ENCODE peak calls at places on chromosomes 6 and 20, in seven cellular contexts. D is psoas muscle, U is brain microvascular endothelial cell, V is upper lobe of right lung, R is WERI-Rb-1, A is A673, T is left lung. C is an unnamed sample. For H3K27me3, the result is how much of the 10 kb centered on the place peaks cover.

GRCh38 chr6:36131517-36132220 is 1.4 kb downstream of the MAPK13 start:
- DNase-seq in D (peak), R (peak), V (peak), T (no peak), A (peak), U (peak), C (peak)

GRCh38 chr6:31125162-31125561 is 4.9 kb upstream of the CDSN start:
- DNase-seq in D (peak), A (no peak), U (peak), T (peak), R (no peak), V (peak), C (no peak)

GRCh38 chr20:17343631-17344447 is 117.0 kb downstream of the PCSK2 start:
- DNase-seq in A (peak), T (no peak), V (no peak), U (no peak), R (peak), D (no peak), C (no peak)

GRCh38 chr6:18415671-18416340 is 28.7 kb downstream of the RNF144B start:
- DNase-seq in U (no peak), A (no peak), V (no peak), D (no peak), T (no peak), R (no peak), C (no peak)

GRCh38 chr6:108027054-108027453 is 47.5 kb downstream of the OSTM1 start:
- DNase-seq in V (no peak), A (no peak), T (no peak), U (no peak), D (no peak), R (no peak), C (no peak)

GRCh38 chr6:161507375-161507774 is 233.5 kb upstream of the AGPAT4 start:
- DNase-seq in V (no peak), U (no peak), A (no peak), T (no peak), D (no peak), R (no peak), C (no peak)

GRCh38 chr20:63837475-63837874 is 6.4 kb upstream of the ZBTB46 start:
- DNase-seq in V (no peak), T (no peak), D (no peak), R (no peak), U (no peak), A (no peak), C (no peak)

GRCh38 chr20:46361386-46361785 is 45.0 kb downstream of the ELMO2 start:
- DNase-seq in V (no peak), U (no peak), D (no peak), A (no peak), R (no peak), T (no peak), C (no peak)

GRCh38 chr6:150573041-150573681 is 26.5 kb upstream of the PLEKHG1 start:
- DNase-seq in A (no peak), U (no peak), D (no peak), T (no peak), R (peak), V (no peak), C (no peak)

GRCh38 chr6:15622045-15622750 is 40.6 kb downstream of the DTNBP1 start:
- DNase-seq in D (no peak), A (peak), R (no peak), T (no peak), V (no peak), U (no peak), C (no peak)

GRCh38 chr6:38495922-38496635 is 143.7 kb downstream of the BTBD9 start:
- DNase-seq in R (no peak), V (no peak), A (no peak), U (peak), T (no peak), D (no peak), C (no peak)

GRCh38 chr6:42745083-42745637 is 743 bp downstream of the TBCC start:
- DNase-seq in A (peak), V (no peak), U (no peak), D (peak), R (peak), T (peak), C (peak)

GRCh38 chr6:119614138-119614537 is 264.6 kb upstream of the MAN1A1 start:
- DNase-seq in U (no peak), D (no peak), T (no peak), V (no peak), R (no peak), A (no peak), C (no peak)

GRCh38 chr6:109978174-109979032 is at the start of gene GPR6:
- DNase-seq in D (peak), A (peak), R (peak), U (peak), T (peak), V (peak), C (peak)

GRCh38 chr6:161422710-161423109 is 148.8 kb upstream of the AGPAT4 start:
- DNase-seq in V (no peak), D (no peak), R (no peak), U (peak), T (no peak), A (no peak), C (no peak)

GRCh38 chr6:166907871-166908806 is 48.2 kb downstream of the RNASET2 start:
- DNase-seq in D (no peak), R (no peak), U (no peak), A (no peak), T (no peak), V (no peak), C (no peak)

GRCh38 chr6:38233161-38233791 is 406.5 kb downstream of the BTBD9 start:
- DNase-seq in U (peak), A (no peak), V (no peak), R (no peak), D (no peak), T (no peak), C (no peak)

GRCh38 chr6:20870493-20870892 is 336.2 kb downstream of the CDKAL1 start:
- DNase-seq in A (no peak), U (no peak), D (no peak), T (no peak), R (no peak), V (no peak), C (no peak)

GRCh38 chr20:53921443-53921973 is 148.9 kb downstream of the BCAS1 start:
- DNase-seq in T (no peak), V (no peak), D (no peak), R (no peak), A (no peak), U (no peak), C (no peak)

GRCh38 chr6:113857565-113858066 is 471 bp downstream of the MARCKS start:
- DNase-seq in R (peak), A (peak), V (peak), D (peak), U (no peak), T (no peak), C (peak)

GRCh38 chr6:118469468-118469867 is 78.6 kb upstream of the PLN start:
- DNase-seq in R (no peak), T (no peak), D (no peak), V (no peak), A (no peak), U (no peak), C (no peak)

GRCh38 chr6:168440520-168441433 is at the start of gene SMOC2:
- DNase-seq in R (peak), U (no peak), V (no peak), A (peak), D (peak), T (no peak), C (no peak)

GRCh38 chr6:132812255-132812732 is 2.1 kb upstream of the RPS12 start:
- DNase-seq in R (no peak), U (peak), D (no peak), V (no peak), A (no peak), T (no peak), C (no peak)

GRCh38 chr6:130421567-130421966 is 55.8 kb downstream of the TMEM200A start:
- DNase-seq in V (no peak), R (no peak), A (no peak), U (peak), D (no peak), T (no peak), C (no peak)

GRCh38 chr6:105804436-105804835 is 281.7 kb upstream of the PRDM1 start:
- DNase-seq in V (no peak), D (no peak), A (no peak), R (no peak), T (no peak), U (peak), C (no peak)

GRCh38 chr6:112010328-112010727 is 43.6 kb upstream of the CCN6 start:
- DNase-seq in U (no peak), R (no peak), T (no peak), V (no peak), D (no peak), A (peak), C (no peak)

GRCh38 chr6:149856256-149856994 is 7.7 kb downstream of the LRP11 start:
- DNase-seq in D (no peak), A (no peak), V (no peak), R (no peak), T (no peak), U (no peak), C (no peak)

GRCh38 chr6:99026135-99026534 is 78.4 kb upstream of the FBXL4 start:
- DNase-seq in U (no peak), D (no peak), V (no peak), A (peak), R (no peak), T (no peak), C (no peak)

GRCh38 chr20:5510446-5510845 is 193.7 kb upstream of the PROKR2 start:
- DNase-seq in T (no peak), A (no peak), V (no peak), R (no peak), U (peak), D (no peak), C (no peak)

GRCh38 chr20:46752639-46753235 is 43.3 kb downstream of the SLC2A10 start:
- DNase-seq in U (peak), A (peak), T (peak), R (peak), D (peak), V (peak), C (no peak)

GRCh38 chr20:1943267-1944002 is 48.2 kb downstream of the SIRPA start:
- DNase-seq in R (no peak), D (peak), U (no peak), A (no peak), V (no peak), T (peak), C (no peak)

GRCh38 chr20:32971703-32972161 is 32.5 kb downstream of the SUN5 start:
- DNase-seq in V (no peak), D (no peak), T (no peak), A (no peak), U (no peak), R (no peak), C (peak)

GRCh38 chr6:169000022-169000421 is 253.6 kb downstream of the THBS2 start:
- DNase-seq in D (no peak), V (no peak), T (no peak), A (no peak), R (no peak), U (no peak), C (no peak)

GRCh38 chr20:8757146-8757545 is 311.7 kb upstream of the PLCB4 start:
- DNase-seq in A (peak), D (no peak), U (peak), V (no peak), T (no peak), R (no peak), C (no peak)

GRCh38 chr6:76776876-76777275 is 686.4 kb downstream of the HTR1B start:
- DNase-seq in U (no peak), D (no peak), R (no peak), T (no peak), A (no peak), V (no peak), C (no peak)

GRCh38 chr20:59006167-59006863 is 739 bp downstream of the CTSZ start:
- DNase-seq in T (no peak), D (peak), R (no peak), A (no peak), U (no peak), V (peak), C (peak)

GRCh38 chr6:93915961-93916360 is 496.6 kb upstream of the EPHA7 start:
- DNase-seq in D (no peak), U (no peak), V (no peak), R (no peak), T (no peak), A (no peak), C (no peak)

GRCh38 chr6:4588163-4588562 is 188.0 kb upstream of the CDYL start:
- DNase-seq in T (no peak), U (no peak), A (no peak), V (no peak), R (no peak), D (no peak), C (no peak)

GRCh38 chr6:33205172-33206026 is 944 bp downstream of the HSD17B8 start:
- DNase-seq in R (peak), T (no peak), V (no peak), A (no peak), D (no peak), U (no peak), C (peak)

GRCh38 chr6:33203443-33204164 is 851 bp upstream of the HSD17B8 start:
- DNase-seq in V (no peak), T (no peak), D (no peak), U (no peak), R (no peak), A (no peak), C (no peak)

GRCh38 chr6:33204415-33205171 is at the start of gene HSD17B8:
- DNase-seq in V (peak), T (peak), D (peak), R (peak), U (peak), A (peak), C (peak)

GRCh38 chr6:33202799-33203198 is 1.7 kb upstream of the HSD17B8 start:
- DNase-seq in U (no peak), D (no peak), A (no peak), T (no peak), V (no peak), R (no peak), C (no peak)

DNA sequence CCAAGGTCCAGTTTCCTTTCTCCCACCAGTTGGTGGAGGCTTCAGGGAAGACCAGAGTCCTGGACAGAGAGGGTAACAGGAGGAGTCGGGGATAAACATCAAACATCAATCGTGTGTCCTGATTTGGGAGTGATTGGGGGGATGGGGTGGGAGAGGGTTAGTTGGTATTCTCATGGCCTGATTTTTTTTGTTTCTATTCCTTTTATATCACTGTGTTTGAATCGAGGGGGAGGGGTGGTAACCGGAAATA is 365 bp upstream of the HSD17B8 start:
- DNase-seq in T (no peak), R (no peak), U (no peak), V (no peak), D (no peak), A (no peak), C (no peak)
- H3K4me3 ChIP-seq in T (no peak), R (no peak), U (peak), V (peak), D (peak), A (peak), C (no peak)

GRCh38 chr6:33619166-33619565 is 2.0 kb upstream of the ITPR3 start:
- DNase-seq in V (no peak), D (no peak), U (no peak), T (no peak), A (no peak), R (no peak), C (no peak)
- TF ChIP-seq CTCF in V (no peak), D (no peak), U (peak), T (no peak), A (no peak), R (peak), C (no peak)

GRCh38 chr20:24469116-24470030 is at the start of gene SYNDIG1:
- DNase-seq in T (no peak), U (no peak), D (no peak), V (no peak), R (peak), A (peak), C (no peak)
- H3K27me3 ChIP-seq in T (under half), U (under half), D (half or more), V (half or more), R (under half), A (under half), C (under half)

DNA sequence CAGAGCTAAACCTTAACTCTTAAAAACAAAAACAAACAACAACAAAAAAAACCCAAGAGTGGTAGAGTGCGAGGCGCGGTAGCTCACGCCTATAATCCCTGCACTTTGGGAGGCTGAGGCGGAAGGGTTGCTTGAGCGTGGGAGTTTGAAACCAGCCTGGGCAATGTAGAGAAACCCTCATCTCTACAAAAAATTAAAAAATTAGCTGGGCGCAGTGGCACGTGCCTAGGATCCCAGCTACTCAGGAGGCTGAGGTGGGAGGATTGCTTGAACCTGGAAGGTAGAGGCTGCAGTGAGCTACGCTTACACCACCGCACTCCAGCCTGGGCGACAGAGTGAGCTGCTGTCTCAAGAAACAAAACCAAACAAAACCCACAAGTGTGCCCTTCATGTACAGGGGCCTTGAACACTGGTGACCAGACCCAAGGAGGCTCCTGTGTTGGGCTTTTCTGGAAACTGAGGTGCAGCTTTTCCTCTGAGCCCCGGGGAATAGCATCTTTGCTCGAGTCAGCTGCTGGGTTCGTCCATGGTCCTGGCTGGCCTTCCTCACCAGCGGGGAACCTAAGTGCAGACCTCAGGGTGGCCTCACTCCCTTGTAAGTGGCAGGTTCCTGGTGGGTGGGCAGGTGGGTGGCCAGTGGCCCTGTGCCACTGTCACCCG is 39.9 kb downstream of the PYGB start:
- DNase-seq in A (no peak), V (peak), R (no peak), U (no peak), D (no peak), T (no peak), C (no peak)
- H3K4me3 ChIP-seq in A (no peak), V (no peak), R (no peak), U (no peak), D (no peak), T (no peak), C (no peak)

GRCh38 chr6:82015043-82015442 is 232.5 kb downstream of the IBTK start:
- DNase-seq in V (no peak), R (no peak), A (no peak), D (no peak), T (no peak), U (peak), C (no peak)

GRCh38 chr6:82015526-82015925 is 232.0 kb downstream of the IBTK start:
- DNase-seq in U (no peak), D (no peak), V (no peak), A (no peak), T (peak), R (no peak), C (no peak)

GRCh38 chr6:82017316-82017715 is 230.2 kb downstream of the IBTK start:
- DNase-seq in A (peak), V (no peak), D (no peak), R (peak), U (peak), T (no peak), C (no peak)

GRCh38 chr6:82013561-82014275 is 233.8 kb downstream of the IBTK start:
- DNase-seq in T (no peak), D (no peak), R (no peak), V (no peak), A (peak), U (peak), C (no peak)

GRCh38 chr6:82017773-82018172 is 229.8 kb downstream of the IBTK start:
- DNase-seq in R (no peak), V (no peak), T (no peak), D (no peak), A (no peak), U (no peak), C (no peak)
- TF ChIP-seq CTCF in R (no peak), V (no peak), T (no peak), D (no peak), A (no peak), U (no peak), C (no peak)

DNA sequence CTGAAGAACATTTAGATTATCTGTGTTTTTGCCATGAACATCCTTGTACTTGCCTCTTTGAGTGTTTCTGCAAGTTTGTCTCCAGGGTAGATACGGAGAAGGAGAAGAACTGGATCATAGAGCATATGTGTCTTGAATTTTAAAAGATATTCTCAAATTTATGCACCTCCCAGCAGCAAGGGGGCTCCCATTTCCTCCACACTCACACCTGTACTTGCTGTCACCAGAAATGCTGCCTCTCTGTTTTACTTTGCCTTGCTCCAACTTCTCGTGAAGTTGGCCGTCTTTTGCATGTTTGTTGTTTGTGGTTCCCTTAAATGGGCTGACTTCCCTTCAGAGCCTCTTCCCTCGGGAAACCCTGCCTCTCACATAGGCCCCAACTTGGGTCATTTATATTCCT is 171.0 kb downstream of the TFAP2C start:
- DNase-seq in D (no peak), A (no peak), V (no peak), R (no peak), U (no peak), T (no peak), C (no peak)
- H3K27me3 ChIP-seq in D (under half), A (under half), V (under half), R (half or more), U (under half), T (under half), C (under half)

GRCh38 chr6:8278562-8278961 is 156.8 kb downstream of the SLC35B3 start:
- DNase-seq in V (no peak), A (no peak), D (no peak), T (no peak), U (no peak), R (no peak), C (no peak)

GRCh38 chr6:8277769-8278168 is 157.6 kb downstream of the SLC35B3 start:
- DNase-seq in U (no peak), A (no peak), R (no peak), V (no peak), D (no peak), T (no peak), C (no peak)

GRCh38 chr6:8279094-8279805 is 156.1 kb downstream of the SLC35B3 start:
- DNase-seq in D (no peak), T (no peak), V (no peak), U (no peak), A (no peak), R (no peak), C (no peak)

GRCh38 chr6:8282380-8282779 is 153.0 kb downstream of the SLC35B3 start:
- DNase-seq in V (no peak), A (no peak), D (no peak), R (no peak), T (no peak), U (no peak), C (peak)
- H3K4me3 ChIP-seq in V (no peak), A (no peak), D (no peak), R (no peak), T (no peak), U (no peak), C (no peak)

DNA sequence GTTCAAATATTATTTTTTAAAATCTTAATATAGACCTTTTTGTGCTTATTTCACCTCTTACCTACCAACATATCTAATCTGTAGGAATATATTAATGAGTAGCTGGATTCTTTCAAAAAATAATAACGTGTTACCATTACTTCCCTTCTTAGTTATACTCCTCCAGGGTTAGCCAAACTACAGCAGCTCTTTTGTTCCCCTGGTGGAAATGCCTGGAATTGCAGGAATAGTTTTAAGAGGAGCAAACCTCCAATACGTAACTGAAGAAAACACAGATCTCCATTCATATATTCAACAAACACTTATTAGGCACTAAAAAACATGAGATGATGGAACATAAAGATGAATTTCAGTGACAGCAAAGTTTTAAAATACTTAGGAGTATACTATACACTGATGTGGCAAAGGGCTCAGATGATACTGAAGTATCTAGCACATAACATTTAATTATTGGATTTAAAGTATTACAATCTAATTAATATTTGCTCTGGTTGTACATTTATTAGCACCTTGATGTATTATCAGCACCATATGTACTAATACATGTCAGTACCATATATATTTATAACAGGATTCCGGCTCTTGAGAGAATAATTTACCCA is 78.3 kb downstream of the TBX18 start:
- DNase-seq in T (no peak), V (no peak), U (peak), R (no peak), A (peak), D (no peak), C (peak)
- TF ChIP-seq CTCF in T (peak), V (peak), U (peak), R (peak), A (peak), D (peak), C (peak)

GRCh38 chr6:146355521-146356100 is 188.0 kb upstream of the RAB32 start:
- DNase-seq in A (peak), V (no peak), T (no peak), R (no peak), U (no peak), D (no peak), C (no peak)
- H3K27me3 ChIP-seq in A (under half), V (under half), T (under half), R (under half), U (under half), D (under half), C (under half)

C was measured in GM06990.